ENCODE peak calls at places on chromosome 10, in four cellular contexts. One of them, this sample, is unnamed.

GRCh38 chr10:28291881-28292297 is 11.0 kb downstream of the MPP7 start:
- DNase-seq in trophoblast cell: peak
- DNase-seq in mesendoderm: no peak
- DNase-seq in IMR-90: peak
- DNase-seq in this sample: no peak

GRCh38 chr10:43200538-43201390 is 62.5 kb downstream of the CSGALNACT2 start:
- DNase-seq in trophoblast cell: no peak
- DNase-seq in mesendoderm: no peak
- DNase-seq in IMR-90: no peak
- DNase-seq in this sample: no peak

GRCh38 chr10:131094406-131095108 is 217.0 kb downstream of the TCERG1L start:
- DNase-seq in trophoblast cell: peak
- DNase-seq in mesendoderm: peak
- DNase-seq in IMR-90: no peak
- DNase-seq in this sample: peak

GRCh38 chr10:79292789-79293746 is 54.2 kb upstream of the PPIF start:
- DNase-seq in trophoblast cell: peak
- DNase-seq in mesendoderm: peak
- DNase-seq in IMR-90: no peak
- DNase-seq in this sample: peak

GRCh38 chr10:58175990-58176910 is 91.4 kb downstream of the IPMK start:
- DNase-seq in trophoblast cell: peak
- DNase-seq in mesendoderm: peak
- DNase-seq in IMR-90: peak
- DNase-seq in this sample: no peak

GRCh38 chr10:97813311-97813710 is 36.3 kb upstream of the GOLGA7B start:
- DNase-seq in trophoblast cell: no peak
- DNase-seq in mesendoderm: no peak
- DNase-seq in IMR-90: no peak
- DNase-seq in this sample: no peak

GRCh38 chr10:78931333-78932083 is 137.3 kb upstream of the ZMIZ1 start:
- DNase-seq in trophoblast cell: peak
- DNase-seq in mesendoderm: peak
- DNase-seq in IMR-90: peak
- DNase-seq in this sample: no peak

GRCh38 chr10:28704771-28705170 is 27.4 kb downstream of the BAMBI start:
- DNase-seq in trophoblast cell: peak
- DNase-seq in mesendoderm: no peak
- DNase-seq in IMR-90: no peak
- DNase-seq in this sample: no peak

GRCh38 chr10:22435650-22436049 is 90.4 kb downstream of the SPAG6 start:
- DNase-seq in trophoblast cell: no peak
- DNase-seq in mesendoderm: no peak
- DNase-seq in IMR-90: no peak
- DNase-seq in this sample: no peak

GRCh38 chr10:22436893-22437619 is 91.8 kb downstream of the SPAG6 start:
- DNase-seq in trophoblast cell: peak
- DNase-seq in mesendoderm: peak
- DNase-seq in IMR-90: peak
- DNase-seq in this sample: peak

GRCh38 chr10:22438714-22439113 is 93.4 kb downstream of the SPAG6 start:
- DNase-seq in trophoblast cell: no peak
- DNase-seq in mesendoderm: no peak
- DNase-seq in IMR-90: no peak
- DNase-seq in this sample: no peak

GRCh38 chr10:22436526-22436892 is 91.2 kb downstream of the SPAG6 start:
- DNase-seq in trophoblast cell: no peak
- DNase-seq in mesendoderm: no peak
- DNase-seq in IMR-90: no peak
- DNase-seq in this sample: no peak

GRCh38 chr10:22437620-22438588 is 92.6 kb downstream of the SPAG6 start:
- DNase-seq in trophoblast cell: no peak
- DNase-seq in mesendoderm: no peak
- DNase-seq in IMR-90: peak
- DNase-seq in this sample: no peak
- H3K4ac ChIP-seq in trophoblast cell: no peak
- H3K4ac ChIP-seq in mesendoderm: peak
- H3K4ac ChIP-seq in IMR-90: peak
- H3K4ac ChIP-seq in this sample: no peak

GRCh38 chr10:1374901-1375804 is 319.0 kb downstream of the WDR37 start:
- DNase-seq in trophoblast cell: no peak
- DNase-seq in mesendoderm: no peak
- DNase-seq in IMR-90: no peak
- DNase-seq in this sample: no peak
- H3K4ac ChIP-seq in trophoblast cell: no peak
- H3K4ac ChIP-seq in mesendoderm: no peak
- H3K4ac ChIP-seq in IMR-90: no peak
- H3K4ac ChIP-seq in this sample: no peak

GRCh38 chr10:102802920-102803534 is 34.2 kb downstream of the CYP17A1 start:
- DNase-seq in trophoblast cell: peak
- DNase-seq in mesendoderm: peak
- DNase-seq in IMR-90: peak
- DNase-seq in this sample: peak

GRCh38 chr10:102799691-102800435 is 37.4 kb downstream of the CYP17A1 start:
- DNase-seq in trophoblast cell: no peak
- DNase-seq in mesendoderm: no peak
- DNase-seq in IMR-90: no peak
- DNase-seq in this sample: no peak

GRCh38 chr10:102801496-102801895 is 35.7 kb downstream of the CYP17A1 start:
- DNase-seq in trophoblast cell: peak
- DNase-seq in mesendoderm: peak
- DNase-seq in IMR-90: no peak
- DNase-seq in this sample: peak

GRCh38 chr10:102801978-102802377 is 35.2 kb downstream of the CYP17A1 start:
- DNase-seq in trophoblast cell: peak
- DNase-seq in mesendoderm: peak
- DNase-seq in IMR-90: no peak
- DNase-seq in this sample: no peak

DNA sequence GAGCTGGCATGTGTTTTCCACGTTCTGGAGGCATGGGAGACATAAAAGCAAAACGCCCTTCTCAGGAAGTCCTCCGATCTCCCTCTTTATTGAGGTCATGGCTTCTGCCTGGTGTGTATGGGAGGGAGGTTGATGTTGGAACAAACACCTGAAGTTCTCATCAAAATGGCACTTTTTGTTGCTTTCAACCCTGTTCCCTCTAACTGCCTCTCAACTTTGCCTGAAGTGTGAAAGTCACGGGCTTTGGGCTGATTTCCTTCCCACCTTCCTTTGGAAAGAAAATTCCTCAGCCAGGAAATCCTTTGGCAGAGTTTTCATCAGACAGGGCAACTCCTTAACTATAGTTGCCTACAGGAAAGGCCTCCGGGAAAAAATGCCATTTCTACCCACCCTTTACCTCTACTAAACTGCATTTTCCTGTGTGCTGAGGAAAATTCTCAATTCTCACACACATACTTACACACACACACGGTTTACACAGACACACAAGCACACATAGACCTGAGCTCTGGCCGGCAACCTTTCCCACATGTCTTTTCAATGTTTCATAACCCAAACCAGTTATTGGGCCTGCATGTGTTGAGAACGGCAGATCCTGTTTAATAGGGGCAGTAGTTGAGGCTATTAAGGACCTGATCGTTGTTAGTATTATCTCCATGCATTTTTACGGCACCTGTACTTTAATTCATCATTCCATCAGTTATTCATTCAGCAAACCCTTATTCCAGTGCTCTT is 36.4 kb downstream of the CYP17A1 start:
- DNase-seq in trophoblast cell: peak
- DNase-seq in mesendoderm: peak
- DNase-seq in IMR-90: no peak
- DNase-seq in this sample: no peak
- H3K4ac ChIP-seq in trophoblast cell: peak
- H3K4ac ChIP-seq in mesendoderm: peak
- H3K4ac ChIP-seq in IMR-90: no peak
- H3K4ac ChIP-seq in this sample: no peak

GRCh38 chr10:120749032-120749431 is 102.1 kb upstream of the WDR11 start:
- DNase-seq in trophoblast cell: no peak
- DNase-seq in mesendoderm: no peak
- DNase-seq in IMR-90: no peak
- DNase-seq in this sample: no peak

GRCh38 chr10:120755771-120756170 is 95.4 kb upstream of the WDR11 start:
- DNase-seq in trophoblast cell: no peak
- DNase-seq in mesendoderm: no peak
- DNase-seq in IMR-90: no peak
- DNase-seq in this sample: no peak

GRCh38 chr10:120746016-120746755 is 105.0 kb upstream of the WDR11 start:
- DNase-seq in trophoblast cell: no peak
- DNase-seq in mesendoderm: no peak
- DNase-seq in IMR-90: no peak
- DNase-seq in this sample: no peak

DNA sequence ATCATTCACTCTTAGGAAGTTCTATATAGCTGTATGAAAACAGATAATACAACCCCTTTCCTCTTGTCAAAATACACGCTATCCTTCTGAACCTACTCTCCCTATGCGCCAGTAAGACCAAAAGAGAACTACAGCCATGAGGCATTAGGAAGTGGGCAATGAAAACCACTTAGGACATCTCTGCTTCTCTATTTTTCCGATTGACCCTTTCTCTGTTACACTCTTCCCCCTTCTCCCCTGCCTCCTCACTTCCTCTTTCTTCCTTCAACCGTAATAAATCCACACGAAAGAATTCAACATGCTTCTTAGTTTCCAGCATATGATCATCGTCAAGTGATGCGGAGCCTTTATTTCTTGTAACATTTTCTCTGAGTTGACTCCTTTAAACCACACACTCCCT is 101.0 kb upstream of the WDR11 start:
- DNase-seq in trophoblast cell: peak
- DNase-seq in mesendoderm: no peak
- DNase-seq in IMR-90: no peak
- DNase-seq in this sample: no peak
- H3K4ac ChIP-seq in trophoblast cell: no peak
- H3K4ac ChIP-seq in mesendoderm: no peak
- H3K4ac ChIP-seq in IMR-90: no peak
- H3K4ac ChIP-seq in this sample: no peak

GRCh38 chr10:69479737-69480412 is 28.6 kb downstream of the TSPAN15 start:
- DNase-seq in trophoblast cell: no peak
- DNase-seq in mesendoderm: no peak
- DNase-seq in IMR-90: no peak
- DNase-seq in this sample: no peak
- H3K4ac ChIP-seq in trophoblast cell: no peak
- H3K4ac ChIP-seq in mesendoderm: no peak
- H3K4ac ChIP-seq in IMR-90: no peak
- H3K4ac ChIP-seq in this sample: no peak

GRCh38 chr10:33355267-33355666 is 20.8 kb upstream of the NRP1 start:
- DNase-seq in trophoblast cell: peak
- DNase-seq in mesendoderm: no peak
- DNase-seq in IMR-90: no peak
- DNase-seq in this sample: no peak
- H3K4ac ChIP-seq in trophoblast cell: no peak
- H3K4ac ChIP-seq in mesendoderm: no peak
- H3K4ac ChIP-seq in IMR-90: peak
- H3K4ac ChIP-seq in this sample: no peak

DNA sequence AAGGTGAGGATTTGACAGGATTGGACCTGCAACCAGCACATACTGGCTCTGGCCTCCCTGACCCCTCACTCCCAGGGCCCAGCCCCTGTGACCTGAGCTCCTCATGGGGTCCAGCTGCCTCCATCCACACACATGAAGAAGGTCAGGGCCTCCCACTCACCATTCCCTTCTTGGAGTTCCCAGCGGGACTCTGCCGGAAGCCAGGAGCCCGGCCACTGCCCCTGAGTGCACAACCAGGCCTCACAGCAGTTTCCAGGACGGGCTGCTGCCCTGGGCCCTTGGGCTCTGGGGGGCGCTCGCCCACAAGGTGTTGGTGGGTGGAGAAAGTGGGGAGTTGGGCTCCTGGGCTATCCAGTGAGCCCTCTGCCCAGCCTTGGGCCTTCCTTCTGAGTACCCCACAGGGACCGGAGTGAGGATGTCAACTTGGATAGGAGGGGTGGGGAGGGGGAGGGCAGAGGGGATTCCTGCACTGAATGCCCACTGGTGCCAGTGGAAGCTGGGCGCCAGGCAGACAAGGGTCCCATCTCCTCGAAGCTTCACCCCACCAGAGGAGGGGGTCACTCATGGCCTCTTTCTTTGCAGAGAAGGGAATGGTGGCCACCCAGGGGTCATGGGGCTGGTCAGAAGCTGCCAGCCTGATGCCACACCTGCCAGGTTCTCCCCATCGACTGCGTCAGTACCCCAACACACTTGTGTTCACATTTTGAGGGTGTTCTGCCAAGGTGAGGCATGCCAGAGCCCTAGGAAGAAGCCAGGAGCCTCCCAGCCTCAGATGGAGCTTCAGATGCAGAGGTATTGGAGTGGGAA is 115.3 kb downstream of the PTPN20 start:
- DNase-seq in trophoblast cell: no peak
- DNase-seq in mesendoderm: no peak
- DNase-seq in IMR-90: no peak
- DNase-seq in this sample: peak
- H3K4ac ChIP-seq in trophoblast cell: no peak
- H3K4ac ChIP-seq in mesendoderm: no peak
- H3K4ac ChIP-seq in IMR-90: no peak
- H3K4ac ChIP-seq in this sample: no peak

DNA sequence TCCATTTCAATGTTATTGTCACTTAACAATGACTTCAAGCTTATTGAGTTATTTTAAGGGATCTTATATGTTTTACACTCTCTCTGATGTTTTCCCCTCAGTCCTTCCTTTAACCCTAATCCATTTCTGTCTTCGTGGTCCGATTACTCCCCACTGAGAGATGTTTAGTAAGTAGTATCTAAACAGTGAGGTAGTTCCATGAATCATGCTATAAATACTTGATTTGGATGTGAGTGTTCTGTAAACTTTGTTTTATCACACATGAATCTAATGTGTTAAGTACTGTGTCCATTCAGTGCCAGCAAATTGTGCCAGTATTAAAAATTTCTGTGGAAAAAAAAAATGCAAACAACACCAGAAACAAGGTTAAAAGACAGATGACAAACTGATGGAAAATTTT is 18.6 kb downstream of the RPP30 start:
- DNase-seq in trophoblast cell: no peak
- DNase-seq in mesendoderm: no peak
- DNase-seq in IMR-90: peak
- DNase-seq in this sample: no peak
- H3K4ac ChIP-seq in trophoblast cell: no peak
- H3K4ac ChIP-seq in mesendoderm: no peak
- H3K4ac ChIP-seq in IMR-90: no peak
- H3K4ac ChIP-seq in this sample: no peak

GRCh38 chr10:14010827-14011574 is 319.7 kb downstream of the FRMD4A start:
- DNase-seq in trophoblast cell: no peak
- DNase-seq in mesendoderm: no peak
- DNase-seq in IMR-90: no peak
- DNase-seq in this sample: no peak
- H3K4ac ChIP-seq in trophoblast cell: no peak
- H3K4ac ChIP-seq in mesendoderm: no peak
- H3K4ac ChIP-seq in IMR-90: peak
- H3K4ac ChIP-seq in this sample: no peak

DNA sequence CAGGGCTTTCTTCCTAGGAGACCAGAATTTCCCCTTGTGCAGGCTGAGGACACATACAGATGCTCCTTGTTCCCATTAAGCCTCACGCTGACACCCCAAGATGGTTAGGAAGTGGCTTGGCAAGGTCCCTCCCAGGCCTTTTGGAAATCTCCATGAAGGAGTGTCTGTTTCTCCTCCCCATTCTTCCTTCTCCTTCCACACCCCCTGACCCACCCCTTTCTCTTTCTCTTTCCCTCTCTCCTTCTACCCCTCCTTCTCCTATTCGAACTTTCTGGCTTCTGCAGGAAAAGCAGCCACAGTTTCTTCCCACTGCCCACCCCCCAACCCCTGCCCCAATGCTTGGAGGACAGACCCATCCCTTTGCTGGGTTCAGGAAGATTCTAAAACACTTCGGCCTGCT is 80.6 kb downstream of the PPP1R3C start:
- DNase-seq in trophoblast cell: no peak
- DNase-seq in mesendoderm: no peak
- DNase-seq in IMR-90: no peak
- DNase-seq in this sample: no peak
- H3K4ac ChIP-seq in trophoblast cell: no peak
- H3K4ac ChIP-seq in mesendoderm: no peak
- H3K4ac ChIP-seq in IMR-90: peak
- H3K4ac ChIP-seq in this sample: no peak